ENCODE peak calls at places on chromosomes 11 and 22, in seven cellular contexts. I is activated CD4-positive, alpha-beta T cell treated with anti-CD3 and anti-CD28 coated beads, Interleukin-2, amount 50 U/mL, for 1 hour; B is WERI-Rb-1; V is MM.1S; K is nucleus accumbens; A is hypothalamus; O is HEK293T. M is an unnamed sample.

GRCh38 chr11:10878408-10879214 is 20.8 kb upstream of the ZBED5 start:
- DNase-seq in O (peak), B (peak), K (no peak), I (no peak), A (no peak), V (peak), M (peak)

GRCh38 chr11:35798983-35799382 is 136.4 kb downstream of the TRIM44 start:
- DNase-seq in V (no peak), O (no peak), K (no peak), I (no peak), B (no peak), A (no peak), M (no peak)

GRCh38 chr11:102111011-102111786 is 952 bp downstream of the YAP1 start:
- DNase-seq in K (no peak), A (peak), B (peak), V (peak), I (peak), O (peak), M (no peak)

GRCh38 chr22:43636086-43636485 is 176.0 kb downstream of the EFCAB6 start:
- DNase-seq in B (no peak), V (no peak), A (no peak), O (no peak), K (no peak), I (no peak), M (no peak)

GRCh38 chr22:29310863-29311339 is 4.5 kb downstream of the GAS2L1 start:
- DNase-seq in I (peak), K (peak), V (no peak), O (peak), A (peak), B (peak), M (peak)

GRCh38 chr11:69483696-69484426 is 2.4 kb downstream of the LINC01488 start:
- DNase-seq in O (no peak), V (no peak), K (no peak), A (no peak), I (no peak), B (no peak), M (no peak)

GRCh38 chr11:11987503-11988022 is 20.9 kb downstream of the DKK3 start:
- DNase-seq in B (no peak), K (no peak), I (no peak), V (no peak), O (no peak), A (no peak), M (no peak)

GRCh38 chr22:31776231-31776630 is 22.4 kb downstream of the DEPDC5 start:
- DNase-seq in K (no peak), V (no peak), A (no peak), I (no peak), B (no peak), O (no peak), M (no peak)

GRCh38 chr11:67252831-67253239 is 13.4 kb upstream of the GRK2 start:
- DNase-seq in A (no peak), V (peak), K (no peak), B (peak), O (no peak), I (no peak), M (no peak)

GRCh38 chr11:22539851-22540376 is 85.7 kb downstream of the FANCF start:
- DNase-seq in I (no peak), A (no peak), B (peak), O (peak), K (no peak), V (peak), M (peak)

GRCh38 chr22:25650834-25651233 is 86.4 kb downstream of the GRK3 start:
- DNase-seq in K (no peak), V (no peak), O (no peak), I (no peak), A (no peak), B (no peak), M (no peak)

GRCh38 chr11:119357069-119357468 is 10.6 kb upstream of the MFRP start:
- DNase-seq in A (no peak), K (no peak), O (no peak), I (no peak), V (no peak), B (no peak), M (no peak)

GRCh38 chr11:87173185-87174039 is 135.7 kb downstream of the TMEM135 start:
- DNase-seq in A (no peak), O (peak), I (no peak), K (no peak), V (no peak), B (no peak), M (no peak)

GRCh38 chr22:49190816-49191505 is 636.7 kb downstream of the BRD1 start:
- DNase-seq in I (no peak), O (no peak), A (no peak), B (no peak), V (no peak), K (no peak), M (no peak)

GRCh38 chr22:44340271-44341239 is 27.8 kb upstream of the SHISAL1 start:
- DNase-seq in A (no peak), B (no peak), K (no peak), V (no peak), O (no peak), I (no peak), M (peak)

GRCh38 chr22:29328566-29329500 is 13.3 kb upstream of the RASL10A start:
- DNase-seq in A (no peak), I (no peak), O (no peak), K (peak), V (no peak), B (no peak), M (no peak)

GRCh38 chr11:115256326-115257197 is 247.7 kb downstream of the CADM1 start:
- DNase-seq in O (no peak), V (peak), K (no peak), B (peak), A (no peak), I (no peak), M (no peak)

GRCh38 chr11:4531666-4532065 is 13.3 kb upstream of the OR52M1 start:
- DNase-seq in B (peak), A (no peak), K (no peak), I (no peak), O (no peak), V (no peak), M (no peak)

GRCh38 chr11:7612661-7613393 is 60.5 kb downstream of the CYB5R2 start:
- DNase-seq in O (no peak), V (peak), K (no peak), I (no peak), A (no peak), B (no peak), M (no peak)

GRCh38 chr11:8932564-8933180 is at the start of gene C11orf16:
- DNase-seq in A (no peak), K (no peak), V (no peak), I (no peak), O (no peak), B (no peak), M (no peak)

GRCh38 chr11:114208371-114208770 is 87.8 kb upstream of the NNMT start:
- DNase-seq in A (no peak), O (no peak), K (no peak), I (peak), V (no peak), B (no peak), M (no peak)

GRCh38 chr11:108906329-108906728 is 241.5 kb downstream of the DDX10 start:
- DNase-seq in B (no peak), K (no peak), O (no peak), V (no peak), I (no peak), A (no peak), M (no peak)

GRCh38 chr11:3043315-3043871 is 13.8 kb downstream of the CARS1 start:
- DNase-seq in A (peak), V (no peak), I (no peak), O (no peak), K (no peak), B (no peak), M (no peak)

GRCh38 chr11:113874096-113874919 is 1.1 kb downstream of the USP28 start:
- DNase-seq in V (no peak), O (no peak), B (no peak), K (no peak), I (no peak), A (no peak), M (peak)

GRCh38 chr11:33895752-33896137 is 3.9 kb upstream of the LMO2 start:
- DNase-seq in V (no peak), I (no peak), B (peak), A (no peak), O (no peak), K (no peak), M (peak)

GRCh38 chr11:37124384-37124783 is 526.3 kb upstream of the RAG2 start:
- DNase-seq in O (no peak), A (no peak), V (no peak), K (no peak), I (no peak), B (no peak), M (peak)

GRCh38 chr11:27649800-27650199 is 50.5 kb downstream of the BDNF start:
- DNase-seq in O (no peak), I (no peak), A (no peak), B (no peak), V (no peak), K (no peak), M (no peak)